ENCODE peak calls at places on chromosomes 13 and 19, in four cellular contexts. S, Y, D and W are unnamed samples.

GRCh38 chr13:30394798-30395191 is 27.5 kb upstream of the UBE2L5 start:
- DNase-seq in S (no peak), Y (no peak), D (no peak), W (no peak)

GRCh38 chr13:49838989-49839388 is 46.5 kb upstream of the KPNA3 start:
- DNase-seq in S (no peak), Y (no peak), D (no peak), W (no peak)

GRCh38 chr19:39524495-39524894 is 8.2 kb downstream of the EID2B start:
- DNase-seq in S (no peak), Y (no peak), D (no peak), W (no peak)

GRCh38 chr19:43620061-43621001 is 902 bp upstream of the ZNF428 start:
- DNase-seq in S (no peak), Y (no peak), D (no peak), W (no peak)

GRCh38 chr19:18021121-18021755 is 13.3 kb downstream of the ARRDC2 start:
- DNase-seq in S (no peak), Y (no peak), D (no peak), W (peak; percentile 34)

GRCh38 chr19:8194528-8195275 is 14.5 kb upstream of the CERS4 start:
- DNase-seq in S (no peak), Y (no peak), D (no peak), W (no peak)

GRCh38 chr13:42041017-42041683 is 7.3 kb upstream of the DGKH start:
- DNase-seq in S (no peak), Y (peak; percentile 46), D (no peak), W (peak; percentile 16)

GRCh38 chr19:55253264-55253663 is 5.6 kb downstream of the PPP6R1 start:
- DNase-seq in S (peak; percentile 36), Y (no peak), D (no peak), W (no peak)

GRCh38 chr13:31476266-31476665 is 263.1 kb upstream of the RXFP2 start:
- DNase-seq in S (no peak), Y (no peak), D (no peak), W (peak; percentile 49)

GRCh38 chr13:40812724-40813445 is 23.5 kb downstream of the SLC25A15 start:
- DNase-seq in S (no peak), Y (no peak), D (peak; percentile 9), W (no peak)

GRCh38 chr13:109479991-109480696 is 306.2 kb downstream of the IRS2 start:
- DNase-seq in S (no peak), Y (no peak), D (no peak), W (no peak)

GRCh38 chr19:38290631-38291147 is 13.4 kb upstream of the C19orf33 start:
- DNase-seq in S (no peak), Y (no peak), D (peak; percentile 90), W (peak; percentile 73)